ENCODE peak calls at places on chromosomes 13 and 19, in eight cellular contexts. J is mammary epithelial cell, E is GM23338, H is D721Med, R is lower leg skin, D is foreskin fibroblast, Q is retinal pigment epithelial cell, O is stomach. T is an unnamed sample.

GRCh38 chr19:45477713-45478453 is 10.1 kb downstream of the FOSB start:
- DNase-seq in J (no peak), E (no peak), H (no peak), R (no peak), D (no peak), Q (no peak), O (no peak), T (peak; percentile 90)

GRCh38 chr19:2478324-2478755 is 2.4 kb downstream of the GADD45B start:
- DNase-seq in J (peak; percentile 75), E (peak; percentile 78), H (no peak), R (peak; percentile 75), D (peak; percentile 81), Q (no peak), O (peak; percentile 82), T (peak; percentile 91)

GRCh38 chr13:49302817-49303216 is 55.1 kb downstream of the CDADC1 start:
- DNase-seq in J (peak; percentile 25), E (no peak), H (no peak), R (no peak), D (no peak), Q (no peak), O (peak; percentile 55), T (no peak)

GRCh38 chr13:106570354-106570822 is 2.5 kb upstream of the ARGLU1 start:
- DNase-seq in J (peak; percentile 82), E (peak; percentile 95), H (no peak), R (peak; percentile 83), D (peak; percentile 69), Q (peak; percentile 54), O (peak; percentile 80), T (peak; percentile 50)

GRCh38 chr19:3670796-3671679 is 29.2 kb downstream of the PIP5K1C start:
- DNase-seq in J (no peak), E (no peak), H (no peak), R (peak; percentile 46), D (peak; percentile 89), Q (no peak), O (peak; percentile 30), T (no peak)

GRCh38 chr13:28704282-28704681 is 14.5 kb downstream of the SLC46A3 start:
- DNase-seq in J (no peak), E (no peak), H (no peak), R (no peak), D (no peak), Q (no peak), O (no peak), T (no peak)

GRCh38 chr13:102651892-102652291 is 43.0 kb downstream of the METTL21C start:
- DNase-seq in J (no peak), E (no peak), H (no peak), R (no peak), D (peak; percentile 41), Q (no peak), O (no peak), T (peak; percentile 32)

GRCh38 chr13:106008540-106008939 is 526.9 kb downstream of the EFNB2 start:
- DNase-seq in J (no peak), E (no peak), H (no peak), R (no peak), D (no peak), Q (no peak), O (no peak), T (no peak)

GRCh38 chr19:7522923-7523667 is 671 bp downstream of the MCOLN1 start:
- DNase-seq in J (no peak), E (no peak), H (no peak), R (peak; percentile 47), D (peak; percentile 60), Q (no peak), O (no peak), T (peak; percentile 20)

GRCh38 chr13:44936246-44936645 is 53.0 kb downstream of the NUFIP1 start:
- DNase-seq in J (no peak), E (no peak), H (no peak), R (no peak), D (no peak), Q (no peak), O (no peak), T (no peak)

GRCh38 chr13:107075576-107075975 is 507.6 kb upstream of the ARGLU1 start:
- DNase-seq in J (no peak), E (no peak), H (no peak), R (no peak), D (no peak), Q (no peak), O (no peak), T (no peak)

GRCh38 chr13:38763446-38764381 is 76.8 kb downstream of the FREM2 start:
- DNase-seq in J (peak; percentile 23), E (peak; percentile 85), H (no peak), R (no peak), D (peak; percentile 3), Q (no peak), O (no peak), T (peak; percentile 55)

GRCh38 chr13:94559201-94559795 is 36.7 kb downstream of the TGDS start:
- DNase-seq in J (no peak), E (no peak), H (no peak), R (no peak), D (no peak), Q (no peak), O (no peak), T (no peak)

GRCh38 chr19:33702606-33703437 is 81.1 kb downstream of the CHST8 start:
- DNase-seq in J (no peak), E (no peak), H (no peak), R (no peak), D (no peak), Q (no peak), O (no peak), T (no peak)

GRCh38 chr19:33700408-33700757 is 78.6 kb downstream of the CHST8 start:
- DNase-seq in J (no peak), E (no peak), H (no peak), R (no peak), D (no peak), Q (no peak), O (no peak), T (no peak)

GRCh38 chr19:33699754-33700407 is 78.1 kb downstream of the CHST8 start:
- DNase-seq in J (no peak), E (no peak), H (no peak), R (no peak), D (no peak), Q (no peak), O (no peak), T (no peak)

GRCh38 chr19:33697766-33698165 is 76.0 kb downstream of the CHST8 start:
- DNase-seq in J (no peak), E (no peak), H (no peak), R (no peak), D (no peak), Q (no peak), O (no peak), T (no peak)

DNA sequence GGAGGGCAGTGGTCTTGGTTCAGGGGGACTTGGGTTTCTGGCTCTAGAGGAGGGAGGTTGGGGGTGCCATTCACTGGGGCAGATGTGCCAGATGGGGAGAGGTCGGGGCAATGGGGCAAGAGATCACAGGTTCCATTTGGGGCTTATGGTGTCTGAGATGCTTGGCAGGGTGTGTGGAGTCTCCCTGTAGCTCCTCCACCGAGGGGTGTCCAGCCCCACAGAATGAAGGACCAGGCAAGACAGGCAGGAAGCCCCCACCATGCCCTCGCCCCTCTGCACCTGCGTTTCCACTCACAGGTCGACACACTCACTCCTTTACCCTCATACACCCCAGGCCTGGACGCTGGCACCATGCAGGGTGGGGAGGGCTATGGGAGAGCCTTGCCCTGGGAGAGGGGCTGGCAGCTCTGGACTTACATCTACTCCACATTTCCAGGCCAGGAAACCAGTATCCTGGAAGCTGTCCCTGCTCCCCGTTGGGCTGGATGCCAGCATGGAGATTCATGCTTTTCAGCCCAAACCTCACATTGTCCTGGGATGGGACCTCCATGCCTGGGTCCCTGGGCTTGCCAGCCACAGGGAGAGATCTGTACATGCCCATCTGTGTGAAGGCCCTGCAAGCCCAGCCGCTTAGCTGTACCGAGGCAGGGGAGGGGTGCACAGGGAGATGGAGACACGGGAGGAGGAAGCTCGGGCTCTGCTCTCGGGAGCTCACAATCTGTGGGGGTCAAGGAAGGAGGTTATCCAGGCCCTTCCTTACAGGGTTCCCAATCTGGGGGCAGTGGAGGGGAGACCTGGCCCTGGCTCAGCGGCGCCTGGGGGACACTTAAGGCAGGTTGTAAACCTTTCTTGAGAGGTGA is 77.1 kb downstream of the CHST8 start:
- DNase-seq in J (no peak), E (no peak), H (no peak), R (no peak), D (no peak), Q (no peak), O (no peak), T (no peak)
- TF ChIP-seq CTCF in J (no peak), E (no peak), H (no peak), R (no peak), D (no peak), Q (no peak), O (no peak), T (no peak)

DNA sequence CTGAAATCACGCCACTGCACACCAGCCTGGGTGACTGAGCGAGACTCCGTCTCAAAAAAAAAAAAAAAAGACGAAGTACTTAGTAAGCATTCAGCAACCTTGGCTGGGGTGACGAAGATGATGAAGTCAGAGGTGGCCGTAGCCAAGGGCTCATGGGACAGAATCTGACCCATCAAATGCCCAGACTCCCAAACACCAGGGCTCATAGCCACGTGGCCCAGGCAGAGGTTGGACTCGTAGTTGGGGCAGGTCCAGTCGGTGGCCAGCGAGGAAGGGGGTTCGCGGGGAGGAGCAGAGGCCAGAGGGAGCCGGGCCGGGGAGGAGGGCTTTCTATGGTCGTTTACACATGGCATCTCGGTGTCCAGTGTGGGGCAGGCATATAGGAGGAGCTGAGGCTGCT is 52.1 kb upstream of the EHD2 start:
- DNase-seq in J (no peak), E (no peak), H (no peak), R (no peak), D (peak; percentile 37), Q (no peak), O (no peak), T (no peak)
- TF ChIP-seq CTCF in J (no peak), E (no peak), H (no peak), R (no peak), D (no peak), Q (no peak), O (no peak), T (no peak)

GRCh38 chr19:47357788-47358680 is 8.9 kb downstream of the DHX34 start:
- DNase-seq in J (no peak), E (peak; percentile 79), H (no peak), R (no peak), D (no peak), Q (no peak), O (no peak), T (peak; percentile 13)
- TF ChIP-seq CTCF in J (peak; percentile 4), E (peak; percentile 49), H (peak; percentile 4), R (no peak), D (no peak), Q (peak; percentile 42), O (no peak), T (peak; percentile 27)

GRCh38 chr19:49811328-49811727 is 1.8 kb downstream of the FUZ start:
- DNase-seq in J (no peak), E (no peak), H (no peak), R (no peak), D (no peak), Q (no peak), O (no peak), T (no peak)

GRCh38 chr19:49807888-49808675 is 5.0 kb downstream of the FUZ start:
- DNase-seq in J (no peak), E (peak; percentile 61), H (no peak), R (no peak), D (no peak), Q (no peak), O (no peak), T (no peak)

GRCh38 chr19:49808762-49809154 is 4.3 kb downstream of the FUZ start:
- DNase-seq in J (peak; percentile 44), E (peak; percentile 99), H (peak; percentile 75), R (peak; percentile 92), D (peak; percentile 93), Q (peak; percentile 59), O (peak; percentile 96), T (peak; percentile 83)

GRCh38 chr19:49809987-49810389 is 3.1 kb downstream of the FUZ start:
- DNase-seq in J (no peak), E (no peak), H (no peak), R (no peak), D (no peak), Q (no peak), O (no peak), T (no peak)

GRCh38 chr19:49809155-49809986 is 3.7 kb downstream of the FUZ start:
- DNase-seq in J (no peak), E (peak; percentile 66), H (no peak), R (peak; percentile 50), D (peak; percentile 56), Q (peak; percentile 77), O (peak; percentile 66), T (no peak)
- TF ChIP-seq CTCF in J (no peak), E (peak; percentile 10), H (no peak), R (no peak), D (no peak), Q (no peak), O (no peak), T (no peak)

T was measured in epithelial cell of esophagus.